ENCODE peak calls at places on chromosome 10, in seven cellular contexts. N, P, V, D, C, W and M are unnamed samples.

GRCh38 chr10:76550806-76551205 is 1086.8 kb downstream of the KCNMA1 start:
- DNase-seq in W (no peak), D (peak; percentile 8), P (peak; percentile 56), V (no peak), C (no peak), N (peak; percentile 32), M (peak; percentile 1)

GRCh38 chr10:94240901-94241300 is 121.8 kb downstream of the NOC3L start:
- DNase-seq in C (no peak), D (no peak), N (no peak), V (no peak), P (no peak), W (no peak), M (no peak)

GRCh38 chr10:113530476-113530875 is 22.4 kb upstream of the HABP2 start:
- DNase-seq in W (no peak), P (no peak), V (no peak), D (no peak), N (no peak), C (no peak), M (no peak)

GRCh38 chr10:113069595-113069994 is 119.5 kb downstream of the TCF7L2 start:
- DNase-seq in P (no peak), C (no peak), V (no peak), N (no peak), D (peak; percentile 55), W (no peak), M (no peak)

GRCh38 chr10:29740981-29741545 is 106.3 kb upstream of the SVIL start:
- DNase-seq in V (no peak), W (no peak), P (peak; percentile 40), N (no peak), C (no peak), D (no peak), M (no peak)

GRCh38 chr10:43110318-43111071 is 27.8 kb upstream of the CSGALNACT2 start:
- DNase-seq in P (peak; percentile 65), D (peak; percentile 86), W (no peak), V (peak; percentile 72), N (no peak), C (no peak), M (peak; percentile 32)

GRCh38 chr10:96857613-96858012 is 25.5 kb downstream of the LCOR start:
- DNase-seq in D (no peak), P (no peak), V (no peak), N (no peak), W (no peak), C (no peak), M (no peak)

GRCh38 chr10:54758791-54759190 is 42.2 kb downstream of the PCDH15 start:
- DNase-seq in D (no peak), W (no peak), C (no peak), N (no peak), V (no peak), P (no peak), M (no peak)

GRCh38 chr10:100909506-100910260 is 3.1 kb upstream of the SLF2 start:
- DNase-seq in W (no peak), N (no peak), P (no peak), D (peak; percentile 54), C (no peak), V (no peak), M (peak; percentile 30)

GRCh38 chr10:68861253-68861652 is 33.9 kb downstream of the STOX1 start:
- DNase-seq in N (no peak), C (no peak), W (no peak), V (no peak), D (no peak), P (peak; percentile 8), M (no peak)

DNA sequence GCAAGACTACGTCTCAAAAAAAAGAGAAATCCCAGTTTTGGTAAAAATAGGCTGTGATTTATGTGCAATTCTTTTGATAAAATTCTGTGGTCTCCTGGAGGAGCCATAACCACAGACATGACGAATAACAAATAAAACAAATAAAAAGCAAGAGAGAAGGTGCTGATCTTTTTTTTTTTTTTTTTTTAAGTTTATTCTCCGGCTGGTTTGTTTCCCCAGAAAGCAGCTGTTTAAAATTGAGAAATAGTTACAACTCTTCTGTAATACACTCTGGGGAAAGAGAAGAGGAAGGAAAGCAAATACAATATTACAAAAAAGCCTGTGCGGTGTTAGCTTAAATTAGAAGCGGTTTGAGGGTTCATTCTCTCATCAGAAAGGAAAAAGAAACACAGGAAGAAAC is 40.8 kb upstream of the WAC start:
- DNase-seq in C (no peak), V (no peak), P (no peak), N (no peak), D (no peak), W (no peak), M (no peak)
- H3K4me3 ChIP-seq in C (no peak overlapping the region), V (no peak overlapping the region), P (no peak overlapping the region), N (no peak overlapping the region), D (no peak overlapping the region), W (no peak overlapping the region), M (no peak overlapping the region)

GRCh38 chr10:89369142-89370105 is 8.4 kb upstream of the IFIT1B start:
- DNase-seq in W (no peak), P (peak; percentile 79), V (no peak), N (no peak), C (no peak), D (peak; percentile 71), M (peak; percentile 65)
- TF ChIP-seq CTCF in W (peak; percentile 53), P (peak; percentile 71), V (peak; percentile 46), N (peak; percentile 51), C (peak; percentile 17), D (peak; percentile 68), M (peak; percentile 74)

GRCh38 chr10:19656420-19657042 is 159.7 kb upstream of the PLXDC2 start:
- DNase-seq in D (peak; percentile 28), P (no peak), N (no peak), V (no peak), W (no peak), C (no peak), M (peak; percentile 17)
- H3K4me3 ChIP-seq in D (no peak overlapping the region), P (no peak overlapping the region), N (no peak overlapping the region), V (no peak overlapping the region), W (no peak overlapping the region), C (no peak overlapping the region), M (no peak overlapping the region)

GRCh38 chr10:86756511-86757109 is at the start of gene BMPR1A:
- DNase-seq in D (peak; percentile 96), W (no peak), C (peak; percentile 84), N (no peak), P (no peak), V (peak; percentile 95), M (peak; percentile 79)

GRCh38 chr10:86755740-86756510 is 494 bp upstream of the BMPR1A start:
- DNase-seq in D (peak; percentile 87), N (peak; percentile 46), V (peak; percentile 93), C (peak; percentile 67), W (peak; percentile 94), P (peak; percentile 80), M (peak; percentile 80)

GRCh38 chr10:86755454-86755739 is 1.0 kb upstream of the BMPR1A start:
- DNase-seq in D (no peak), W (no peak), P (no peak), V (no peak), N (no peak), C (no peak), M (no peak)

GRCh38 chr10:86758231-86759072 is 2.0 kb downstream of the BMPR1A start:
- DNase-seq in N (no peak), W (no peak), V (no peak), D (peak; percentile 40), P (peak; percentile 38), C (no peak), M (peak; percentile 46)

GRCh38 chr10:86757110-86757790 is 831 bp downstream of the BMPR1A start:
- DNase-seq in N (peak; percentile 29), W (peak; percentile 83), D (peak; percentile 71), C (peak; percentile 32), P (peak; percentile 75), V (peak; percentile 71), M (peak; percentile 60)
- TF ChIP-seq CTCF in N (peak; percentile 22), W (no peak), D (peak; percentile 40), C (no peak), P (peak; percentile 56), V (peak; percentile 25), M (peak; percentile 31)

GRCh38 chr10:73850863-73851461 is 23.4 kb downstream of the CAMK2G start:
- DNase-seq in N (peak; percentile 59), P (peak; percentile 95), W (no peak), V (peak; percentile 73), C (peak; percentile 85), D (peak; percentile 89), M (peak; percentile 87)
- H3K4me3 ChIP-seq in N (no peak overlapping the region), P (no peak overlapping the region), W (no peak overlapping the region), V (no peak overlapping the region), C (no peak overlapping the region), D (no peak overlapping the region), M (no peak overlapping the region)